ENCODE peak calls at places on chromosome 22, in seven cellular contexts. One of them, this sample, is unnamed.

GRCh38 chr22:22408269-22408668 is 100.3 kb downstream of the ZNF280B start:
- DNase-seq in prostate gland: no peak
- DNase-seq in astrocyte of the spinal cord: no peak
- DNase-seq in AG09309: no peak
- DNase-seq in PC-3: no peak
- DNase-seq in ascending aorta: no peak
- DNase-seq in AG04449: no peak
- DNase-seq in this sample: no peak

GRCh38 chr22:20424937-20425587 is 12.6 kb downstream of the SCARF2 start:
- DNase-seq in prostate gland: no peak
- DNase-seq in PC-3: no peak
- DNase-seq in ascending aorta: peak
- DNase-seq in astrocyte of the spinal cord: peak
- DNase-seq in AG09309: no peak
- DNase-seq in AG04449: no peak
- DNase-seq in this sample: no peak

GRCh38 chr22:20111045-20111688 is 4.7 kb upstream of the RANBP1 start:
- DNase-seq in prostate gland: no peak
- DNase-seq in AG09309: no peak
- DNase-seq in AG04449: no peak
- DNase-seq in ascending aorta: no peak
- DNase-seq in astrocyte of the spinal cord: peak
- DNase-seq in PC-3: peak
- DNase-seq in this sample: peak

GRCh38 chr22:46776486-46776826 is 14.0 kb downstream of the TBC1D22A start:
- DNase-seq in ascending aorta: no peak
- DNase-seq in PC-3: no peak
- DNase-seq in astrocyte of the spinal cord: no peak
- DNase-seq in prostate gland: no peak
- DNase-seq in AG09309: no peak
- DNase-seq in AG04449: no peak
- DNase-seq in this sample: no peak

GRCh38 chr22:21681566-21682370 is 16.0 kb downstream of the PPIL2 start:
- DNase-seq in PC-3: peak
- DNase-seq in ascending aorta: no peak
- DNase-seq in AG04449: no peak
- DNase-seq in astrocyte of the spinal cord: no peak
- DNase-seq in AG09309: no peak
- DNase-seq in prostate gland: no peak
- DNase-seq in this sample: peak

GRCh38 chr22:23128269-23129108 is 13.3 kb downstream of the RSPH14 start:
- DNase-seq in prostate gland: peak
- DNase-seq in PC-3: peak
- DNase-seq in ascending aorta: peak
- DNase-seq in AG09309: peak
- DNase-seq in astrocyte of the spinal cord: peak
- DNase-seq in AG04449: no peak
- DNase-seq in this sample: peak

GRCh38 chr22:46942816-46943783 is 180.7 kb downstream of the TBC1D22A start:
- DNase-seq in prostate gland: no peak
- DNase-seq in AG04449: no peak
- DNase-seq in astrocyte of the spinal cord: no peak
- DNase-seq in ascending aorta: no peak
- DNase-seq in AG09309: no peak
- DNase-seq in PC-3: no peak
- DNase-seq in this sample: peak

GRCh38 chr22:26485013-26485412 is 1.3 kb downstream of the SRRD start:
- DNase-seq in ascending aorta: no peak
- DNase-seq in AG09309: no peak
- DNase-seq in AG04449: no peak
- DNase-seq in PC-3: no peak
- DNase-seq in prostate gland: no peak
- DNase-seq in astrocyte of the spinal cord: no peak
- DNase-seq in this sample: peak

GRCh38 chr22:46614070-46614931 is 5.9 kb upstream of the GRAMD4 start:
- DNase-seq in ascending aorta: no peak
- DNase-seq in AG04449: no peak
- DNase-seq in astrocyte of the spinal cord: no peak
- DNase-seq in AG09309: no peak
- DNase-seq in PC-3: no peak
- DNase-seq in prostate gland: no peak
- DNase-seq in this sample: no peak

GRCh38 chr22:32058656-32059280 is 15.7 kb downstream of the SLC5A1 start:
- DNase-seq in ascending aorta: no peak
- DNase-seq in prostate gland: no peak
- DNase-seq in astrocyte of the spinal cord: no peak
- DNase-seq in AG09309: no peak
- DNase-seq in PC-3: no peak
- DNase-seq in AG04449: peak
- DNase-seq in this sample: no peak

GRCh38 chr22:36405671-36406070 is 17.9 kb upstream of the MYH9 start:
- DNase-seq in AG09309: no peak
- DNase-seq in AG04449: no peak
- DNase-seq in prostate gland: no peak
- DNase-seq in PC-3: peak
- DNase-seq in astrocyte of the spinal cord: no peak
- DNase-seq in ascending aorta: peak
- DNase-seq in this sample: peak
- TF ChIP-seq CTCF in AG09309: peak
- TF ChIP-seq CTCF in AG04449: no peak
- TF ChIP-seq CTCF in prostate gland: no peak
- TF ChIP-seq CTCF in PC-3: no peak
- TF ChIP-seq CTCF in astrocyte of the spinal cord: no peak
- TF ChIP-seq CTCF in ascending aorta: no peak
- TF ChIP-seq CTCF in this sample: peak

GRCh38 chr22:48586799-48587185 is 1240.9 kb downstream of the BRD1 start:
- DNase-seq in astrocyte of the spinal cord: no peak
- DNase-seq in ascending aorta: no peak
- DNase-seq in prostate gland: no peak
- DNase-seq in AG04449: no peak
- DNase-seq in AG09309: no peak
- DNase-seq in PC-3: no peak
- DNase-seq in this sample: no peak
- H3K4me3 ChIP-seq in astrocyte of the spinal cord: no peak
- H3K4me3 ChIP-seq in ascending aorta: no peak
- H3K4me3 ChIP-seq in prostate gland: no peak
- H3K4me3 ChIP-seq in AG04449: no peak
- H3K4me3 ChIP-seq in AG09309: no peak
- H3K4me3 ChIP-seq in PC-3: no peak
- H3K4me3 ChIP-seq in this sample: no peak

GRCh38 chr22:30381250-30381649 is 6.0 kb downstream of the RNF215 start:
- DNase-seq in ascending aorta: no peak
- DNase-seq in astrocyte of the spinal cord: no peak
- DNase-seq in AG09309: no peak
- DNase-seq in AG04449: no peak
- DNase-seq in PC-3: no peak
- DNase-seq in prostate gland: no peak
- DNase-seq in this sample: no peak
- TF ChIP-seq CTCF in ascending aorta: no peak
- TF ChIP-seq CTCF in astrocyte of the spinal cord: no peak
- TF ChIP-seq CTCF in AG09309: no peak
- TF ChIP-seq CTCF in AG04449: no peak
- TF ChIP-seq CTCF in PC-3: no peak
- TF ChIP-seq CTCF in prostate gland: no peak
- TF ChIP-seq CTCF in this sample: no peak

GRCh38 chr22:40002935-40003715 is 8.4 kb downstream of the FAM83F start:
- DNase-seq in AG04449: no peak
- DNase-seq in prostate gland: no peak
- DNase-seq in astrocyte of the spinal cord: no peak
- DNase-seq in AG09309: no peak
- DNase-seq in ascending aorta: no peak
- DNase-seq in PC-3: no peak
- DNase-seq in this sample: no peak
- H3K4me3 ChIP-seq in AG04449: no peak
- H3K4me3 ChIP-seq in prostate gland: no peak
- H3K4me3 ChIP-seq in astrocyte of the spinal cord: no peak
- H3K4me3 ChIP-seq in AG09309: no peak
- H3K4me3 ChIP-seq in ascending aorta: no peak
- H3K4me3 ChIP-seq in PC-3: no peak
- H3K4me3 ChIP-seq in this sample: no peak

DNA sequence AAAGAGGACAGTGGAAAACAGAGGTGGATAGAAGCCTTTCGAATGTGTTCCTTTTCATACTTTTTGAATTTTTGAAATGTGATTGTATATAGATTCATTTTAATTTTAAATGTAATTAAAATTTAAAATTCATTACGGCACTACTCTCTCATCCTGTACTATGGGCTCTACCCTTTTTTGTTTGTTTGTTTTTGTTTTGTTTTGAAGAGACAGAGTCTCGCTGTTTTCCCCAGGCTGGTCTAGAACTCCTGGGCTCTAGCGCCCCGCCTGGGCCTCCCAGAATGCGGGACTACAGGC is 11.9 kb upstream of the HDHD5 start:
- DNase-seq in PC-3: no peak
- DNase-seq in ascending aorta: no peak
- DNase-seq in prostate gland: no peak
- DNase-seq in AG04449: no peak
- DNase-seq in astrocyte of the spinal cord: no peak
- DNase-seq in AG09309: no peak
- DNase-seq in this sample: no peak
- TF ChIP-seq CTCF in PC-3: no peak
- TF ChIP-seq CTCF in ascending aorta: no peak
- TF ChIP-seq CTCF in prostate gland: no peak
- TF ChIP-seq CTCF in AG04449: peak
- TF ChIP-seq CTCF in astrocyte of the spinal cord: peak
- TF ChIP-seq CTCF in AG09309: peak
- TF ChIP-seq CTCF in this sample: no peak

This sample was measured in epithelial cell of esophagus.